ENCODE peak calls at places on chromosome 5, in seven cellular contexts. E is suprapubic skin, G is body of pancreas, M is adrenal gland, N is spleen, T is tibial nerve, Y is HCT116. H is an unnamed sample.

GRCh38 chr5:172165465-172165864 is 22.6 kb downstream of the STK10 start:
- DNase-seq in E (no peak), G (no peak), M (no peak), N (no peak), T (no peak), Y (no peak), H (no peak)

GRCh38 chr5:95800553-95800952 is 22.0 kb downstream of the GLRX start:
- DNase-seq in E (no peak), G (no peak), M (peak), N (no peak), T (no peak), Y (no peak), H (no peak)

GRCh38 chr5:100790170-100790665 is 112.9 kb downstream of the ST8SIA4 start:
- DNase-seq in E (no peak), G (peak), M (no peak), N (peak), T (no peak), Y (no peak), H (no peak)

GRCh38 chr5:5018560-5018935 is 121.6 kb upstream of the ADAMTS16 start:
- DNase-seq in E (no peak), G (no peak), M (no peak), N (no peak), T (no peak), Y (no peak), H (no peak)

GRCh38 chr5:40361378-40361777 is 318.3 kb upstream of the PTGER4 start:
- DNase-seq in E (no peak), G (no peak), M (no peak), N (no peak), T (no peak), Y (no peak), H (no peak)

GRCh38 chr5:43704243-43704642 is 101.3 kb downstream of the NNT start:
- DNase-seq in E (no peak), G (no peak), M (no peak), N (no peak), T (no peak), Y (no peak), H (no peak)

GRCh38 chr5:157602505-157602904 is 26.9 kb upstream of the ADAM19 start:
- DNase-seq in E (no peak), G (no peak), M (no peak), N (no peak), T (no peak), Y (no peak), H (no peak)

GRCh38 chr5:172533399-172534228 is 79.3 kb upstream of the SH3PXD2B start:
- DNase-seq in E (peak), G (no peak), M (no peak), N (peak), T (no peak), Y (no peak), H (peak)

GRCh38 chr5:160470437-160471341 is 49.0 kb downstream of the PTTG1 start:
- DNase-seq in E (no peak), G (no peak), M (peak), N (no peak), T (peak), Y (no peak), H (peak)
- TF ChIP-seq POLR2A in E (no peak), G (no peak), M (no peak), N (no peak), T (no peak), Y (no peak), H (no peak)

GRCh38 chr5:131795879-131796792 is 681 bp downstream of the FNIP1 start:
- DNase-seq in E (peak), G (peak), M (peak), N (peak), T (peak), Y (no peak), H (peak)

GRCh38 chr5:131792900-131793299 is 3.9 kb downstream of the FNIP1 start:
- DNase-seq in E (no peak), G (no peak), M (no peak), N (no peak), T (no peak), Y (no peak), H (no peak)

GRCh38 chr5:131795128-131795719 is 1.6 kb downstream of the FNIP1 start:
- DNase-seq in E (no peak), G (no peak), M (no peak), N (no peak), T (no peak), Y (no peak), H (no peak)

GRCh38 chr5:131796793-131797693 is at the start of gene FNIP1:
- DNase-seq in E (peak), G (peak), M (peak), N (peak), T (peak), Y (peak), H (peak)

DNA sequence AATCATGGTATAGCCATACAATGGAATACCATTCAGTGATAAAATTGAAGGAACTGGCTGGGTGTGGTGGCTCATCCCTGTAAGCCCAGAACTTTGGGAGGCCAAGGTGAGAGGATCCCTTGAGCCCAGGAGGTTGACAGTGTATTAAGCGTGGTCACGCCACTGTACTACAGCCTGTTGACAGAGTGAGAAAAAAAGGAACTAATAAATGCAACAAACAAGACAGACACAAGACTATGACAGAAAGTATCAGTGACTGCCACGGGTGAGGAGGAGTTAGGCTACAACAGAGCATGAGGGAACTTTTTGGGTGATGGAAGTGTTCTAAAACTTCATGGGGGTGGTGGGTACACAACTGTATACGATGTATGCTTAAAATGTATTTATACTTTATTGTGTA is 2.2 kb downstream of the FNIP1 start:
- DNase-seq in E (no peak), G (no peak), M (no peak), N (no peak), T (peak), Y (no peak), H (no peak)
- H3K4me3 ChIP-seq in E (peak), G (no peak), M (no peak), N (peak), T (no peak), Y (no peak), H (no peak)

GRCh38 chr5:159301351-159301911 is 28.9 kb downstream of the IL12B start:
- DNase-seq in E (no peak), G (no peak), M (no peak), N (no peak), T (no peak), Y (no peak), H (no peak)

GRCh38 chr5:159310492-159310891 is 19.8 kb downstream of the IL12B start:
- DNase-seq in E (no peak), G (no peak), M (no peak), N (peak), T (no peak), Y (no peak), H (peak)

GRCh38 chr5:159309689-159310433 is 20.4 kb downstream of the IL12B start:
- DNase-seq in E (no peak), G (no peak), M (no peak), N (no peak), T (no peak), Y (no peak), H (no peak)

GRCh38 chr5:159303286-159303685 is 27.0 kb downstream of the IL12B start:
- DNase-seq in E (no peak), G (no peak), M (no peak), N (no peak), T (no peak), Y (no peak), H (no peak)

DNA sequence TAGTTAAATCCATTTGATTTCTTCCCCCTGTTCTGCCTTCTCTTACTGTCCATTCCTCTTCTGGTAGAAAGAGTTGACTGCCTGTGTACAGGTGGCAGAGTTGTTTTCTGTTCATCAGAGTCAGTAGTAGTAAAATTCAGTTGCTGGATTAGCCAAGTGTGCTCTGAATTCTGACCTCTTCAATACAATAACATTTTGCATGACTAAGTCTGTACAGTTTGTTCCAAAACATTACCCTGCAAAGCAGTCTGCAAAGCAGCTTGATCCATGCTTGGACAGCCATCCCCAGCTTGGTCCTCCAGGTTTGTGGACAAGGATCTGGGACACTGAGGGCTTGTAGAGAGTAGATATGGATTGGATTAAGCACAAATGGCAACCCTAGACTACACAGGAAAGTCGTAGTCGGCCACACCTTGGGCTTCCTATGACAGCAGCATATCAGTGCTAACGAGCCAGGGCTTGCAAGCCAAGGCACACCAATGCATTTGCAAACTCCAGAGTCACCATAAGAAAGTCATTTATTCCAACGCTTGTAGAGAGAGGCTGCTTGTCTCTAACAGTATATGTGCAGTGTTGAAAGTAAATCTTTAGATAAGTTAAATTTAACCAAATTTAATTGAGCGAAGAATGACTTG is 25.2 kb downstream of the IL12B start:
- DNase-seq in E (no peak), G (no peak), M (no peak), N (no peak), T (no peak), Y (no peak), H (no peak)
- H3K27ac ChIP-seq in E (no peak), G (no peak), M (no peak), N (no peak), T (no peak), Y (no peak), H (no peak)

DNA sequence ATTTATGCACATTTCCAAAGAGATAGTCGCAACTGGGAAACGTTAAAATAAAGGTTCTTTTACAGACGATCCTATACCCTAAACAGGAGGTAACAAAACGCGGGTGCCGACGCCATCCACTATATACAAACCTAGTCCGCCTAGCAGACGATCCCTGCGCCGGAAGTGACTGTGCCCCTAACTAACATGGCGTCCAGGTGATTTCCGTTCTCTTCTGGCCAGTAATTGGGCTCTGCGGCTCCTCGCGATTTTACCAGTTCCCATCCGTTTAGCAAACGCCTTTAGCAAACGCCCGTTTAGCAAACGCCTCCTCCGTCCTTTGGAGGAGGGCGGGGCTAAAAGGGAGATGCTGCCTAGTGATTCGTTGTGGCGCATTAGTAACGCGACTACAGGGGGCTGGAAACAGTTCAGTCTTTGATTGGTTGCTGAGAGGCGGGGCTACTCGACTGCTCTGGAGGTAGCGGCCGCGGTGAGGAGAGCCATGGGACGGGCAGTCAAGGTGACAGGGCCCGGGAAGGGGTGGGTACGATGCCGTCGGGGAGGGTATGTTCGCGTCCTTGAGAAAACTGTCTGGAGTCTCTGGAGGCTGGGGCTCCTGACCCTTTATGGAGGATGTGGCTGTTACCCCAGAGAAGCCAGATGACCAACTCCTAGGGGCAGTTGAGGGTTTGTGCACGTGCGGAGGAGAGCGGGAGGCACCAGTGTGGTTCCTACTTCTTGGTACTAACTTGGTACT is at the start of gene LYRM7:
- DNase-seq in E (peak), G (peak), M (peak), N (peak), T (peak), Y (peak), H (peak)
- TF ChIP-seq POLR2A in E (peak), G (no peak), M (no peak), N (peak), T (peak), Y (peak), H (peak)

DNA sequence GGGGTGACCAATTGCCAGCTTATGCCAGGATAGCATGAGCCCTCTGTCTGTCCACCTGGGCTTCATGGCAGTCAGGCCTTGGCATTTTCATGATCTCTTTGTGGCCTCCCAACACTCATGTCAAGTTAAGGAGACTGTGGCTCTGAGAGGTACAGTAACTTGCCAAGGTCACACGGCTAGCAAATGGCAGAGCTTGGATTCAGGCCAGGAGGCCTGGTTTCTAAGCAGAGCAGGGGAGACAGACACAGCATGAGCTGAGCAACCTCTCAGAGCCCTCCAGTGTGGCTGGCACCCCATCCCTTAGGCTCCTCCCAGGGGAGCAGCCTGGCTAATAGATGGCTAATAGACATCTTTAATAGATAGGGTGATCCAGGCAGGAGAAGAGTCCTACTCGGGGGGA is 4.0 kb downstream of the SYNPO start:
- DNase-seq in E (no peak), G (peak), M (peak), N (no peak), T (no peak), Y (no peak), H (no peak)
- H3K4me3 ChIP-seq in E (no peak), G (no peak), M (no peak), N (no peak), T (no peak), Y (no peak), H (no peak)

GRCh38 chr5:120605325-120606079 is 141.4 kb downstream of the PRR16 start:
- DNase-seq in E (no peak), G (no peak), M (no peak), N (no peak), T (no peak), Y (no peak), H (no peak)
- H3K27ac ChIP-seq in E (no peak), G (no peak), M (no peak), N (no peak), T (no peak), Y (no peak), H (no peak)

GRCh38 chr5:132480546-132481242 is 9.9 kb downstream of the IRF1 start:
- DNase-seq in E (no peak), G (no peak), M (no peak), N (peak), T (no peak), Y (no peak), H (no peak)

GRCh38 chr5:132483101-132483500 is 7.5 kb downstream of the IRF1 start:
- DNase-seq in E (peak), G (no peak), M (peak), N (no peak), T (no peak), Y (no peak), H (no peak)

GRCh38 chr5:132479073-132479811 is 11.3 kb downstream of the IRF1 start:
- DNase-seq in E (no peak), G (no peak), M (no peak), N (peak), T (no peak), Y (no peak), H (no peak)

GRCh38 chr5:132479812-132480441 is 10.6 kb downstream of the IRF1 start:
- DNase-seq in E (no peak), G (no peak), M (no peak), N (peak), T (no peak), Y (no peak), H (no peak)

GRCh38 chr5:132481243-132482211 is 9.0 kb downstream of the IRF1 start:
- DNase-seq in E (peak), G (no peak), M (no peak), N (peak), T (no peak), Y (no peak), H (no peak)
- TF ChIP-seq POLR2A in E (no peak), G (no peak), M (no peak), N (no peak), T (no peak), Y (no peak), H (no peak)

GRCh38 chr5:132257131-132258101 is at the start of gene PDLIM4:
- DNase-seq in E (peak), G (peak), M (peak), N (peak), T (no peak), Y (no peak), H (peak)

GRCh38 chr5:132256783-132257130 is 739 bp upstream of the PDLIM4 start:
- DNase-seq in E (no peak), G (peak), M (no peak), N (no peak), T (no peak), Y (no peak), H (no peak)

GRCh38 chr5:132259061-132259851 is 1.8 kb downstream of the PDLIM4 start:
- DNase-seq in E (peak), G (peak), M (peak), N (peak), T (peak), Y (no peak), H (peak)

GRCh38 chr5:132260051-132260450 is 2.6 kb downstream of the PDLIM4 start:
- DNase-seq in E (no peak), G (no peak), M (peak), N (peak), T (no peak), Y (no peak), H (no peak)

DNA sequence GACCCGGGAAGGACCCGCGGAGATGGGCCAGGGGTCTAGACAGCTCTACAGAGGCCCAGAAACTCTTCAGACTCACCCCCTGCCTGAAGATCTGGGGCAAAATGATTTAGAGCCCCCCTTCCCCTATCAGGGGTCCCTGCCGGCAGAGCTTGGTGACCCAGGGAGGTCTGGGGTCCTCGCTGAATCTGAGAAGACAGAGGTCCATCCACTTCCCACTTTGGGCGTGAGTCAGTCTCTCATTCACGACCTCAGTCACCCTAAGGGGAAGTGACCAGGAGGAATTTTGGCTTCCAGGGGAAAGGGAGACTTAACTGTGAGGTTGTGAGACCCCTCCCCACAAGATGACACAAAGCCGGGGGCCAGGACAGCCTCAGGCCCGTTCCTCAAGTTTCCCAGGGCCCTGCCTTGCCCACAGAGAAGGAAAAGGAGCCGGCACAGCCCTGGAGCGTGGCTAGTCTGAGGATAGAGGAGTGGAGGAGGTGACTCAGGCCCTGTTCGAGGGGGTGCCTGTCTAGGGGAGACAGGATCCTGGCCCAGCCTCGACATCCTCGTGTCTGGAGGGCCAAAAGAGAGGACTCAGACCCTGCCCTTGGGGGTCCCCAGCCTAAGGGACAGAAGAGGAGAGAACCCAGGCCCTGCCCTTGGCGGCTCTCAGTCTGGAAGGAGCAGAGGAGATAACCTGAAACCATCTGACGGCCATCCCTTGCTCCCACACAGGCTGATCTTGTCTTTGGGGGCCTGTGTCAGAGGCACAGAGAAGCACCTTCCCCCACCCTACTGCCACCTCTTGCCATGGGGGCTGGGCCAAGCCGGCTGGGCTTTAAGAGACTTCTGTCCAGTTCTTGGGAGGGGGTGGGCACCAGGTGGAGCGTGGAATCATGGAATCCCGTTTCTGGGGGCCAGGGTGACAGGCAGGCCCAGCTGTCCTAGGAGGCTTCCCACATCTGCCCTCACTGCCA is 885 bp downstream of the PDLIM4 start:
- DNase-seq in E (peak), G (no peak), M (peak), N (peak), T (peak), Y (no peak), H (no peak)
- H3K4me3 ChIP-seq in E (peak), G (no peak), M (no peak), N (peak), T (peak), Y (no peak), H (peak)

DNA sequence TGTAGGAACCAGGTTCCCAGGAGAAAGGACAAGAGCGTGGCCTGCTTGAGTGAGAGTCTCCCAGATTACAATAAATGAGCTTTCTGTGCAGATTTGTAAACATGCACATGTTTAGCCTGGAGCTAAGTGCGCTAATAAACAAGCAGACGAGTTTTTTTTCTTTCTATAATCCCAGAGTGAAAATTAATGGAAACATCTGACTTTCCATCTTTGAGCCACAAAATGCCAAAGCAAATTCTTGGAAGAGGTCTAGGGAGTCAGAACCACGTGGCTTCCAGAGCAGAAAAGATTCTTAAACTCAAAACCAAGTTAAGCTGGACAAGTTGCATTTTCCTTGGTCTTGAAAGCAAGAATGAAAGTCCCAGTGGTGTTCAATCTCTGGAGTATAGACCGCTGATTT is 71.5 kb downstream of the MYO10 start:
- DNase-seq in E (no peak), G (no peak), M (no peak), N (no peak), T (no peak), Y (no peak), H (no peak)
- H3K27ac ChIP-seq in E (no peak), G (no peak), M (no peak), N (no peak), T (no peak), Y (no peak), H (no peak)

DNA sequence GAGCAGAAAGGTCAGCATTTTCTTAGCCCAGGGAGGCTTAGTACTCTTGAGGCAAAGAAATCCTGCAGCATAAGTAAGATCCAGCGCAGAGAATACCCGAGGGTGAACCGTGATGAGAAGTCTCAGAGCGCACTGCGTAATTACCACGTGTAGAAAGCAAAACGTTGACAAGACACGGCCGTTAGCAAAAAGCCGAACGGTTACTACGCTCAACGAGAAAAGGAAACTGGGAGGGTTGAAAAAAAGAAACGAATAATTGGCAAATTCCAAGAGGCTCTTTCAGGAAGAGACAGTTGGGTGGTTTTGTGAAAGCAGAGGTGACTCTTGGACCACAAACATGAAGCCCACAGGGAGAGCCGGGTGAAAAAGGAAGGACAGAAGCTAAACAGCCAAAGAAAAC is 103.9 kb downstream of the COL23A1 start:
- DNase-seq in E (peak), G (no peak), M (no peak), N (no peak), T (no peak), Y (no peak), H (no peak)
- TF ChIP-seq POLR2A in E (no peak), G (no peak), M (no peak), N (no peak), T (no peak), Y (no peak), H (no peak)